ENCODE peak calls at places on chromosomes 6 and 20, in eight cellular contexts. One of them, this sample, is unnamed.

GRCh38 chr6:41527721-41528408 is 18.3 kb upstream of the FOXP4 start:
- DNase-seq in IMR-90: peak
- DNase-seq in cardiac fibroblast: peak
- DNase-seq in left lung: no peak
- DNase-seq in right lobe of liver: no peak
- DNase-seq in heart left ventricle: no peak
- DNase-seq in neural crest cell: no peak
- DNase-seq in MCF 10A: no peak
- DNase-seq in this sample: no peak

GRCh38 chr20:9015984-9016324 is 52.9 kb upstream of the PLCB4 start:
- DNase-seq in neural crest cell: no peak
- DNase-seq in right lobe of liver: no peak
- DNase-seq in left lung: no peak
- DNase-seq in IMR-90: peak
- DNase-seq in MCF 10A: peak
- DNase-seq in cardiac fibroblast: peak
- DNase-seq in heart left ventricle: no peak
- DNase-seq in this sample: no peak

GRCh38 chr6:17624396-17624795 is 24.3 kb downstream of the FAM8A1 start:
- DNase-seq in IMR-90: no peak
- DNase-seq in neural crest cell: no peak
- DNase-seq in left lung: no peak
- DNase-seq in cardiac fibroblast: no peak
- DNase-seq in heart left ventricle: no peak
- DNase-seq in right lobe of liver: no peak
- DNase-seq in MCF 10A: no peak
- DNase-seq in this sample: no peak

GRCh38 chr6:24600903-24601302 is 45.1 kb downstream of the KIAA0319 start:
- DNase-seq in IMR-90: no peak
- DNase-seq in left lung: no peak
- DNase-seq in right lobe of liver: no peak
- DNase-seq in neural crest cell: no peak
- DNase-seq in cardiac fibroblast: no peak
- DNase-seq in heart left ventricle: no peak
- DNase-seq in MCF 10A: no peak
- DNase-seq in this sample: no peak

GRCh38 chr6:152636675-152637421 is at the start of gene SYNE1:
- DNase-seq in left lung: peak
- DNase-seq in right lobe of liver: peak
- DNase-seq in IMR-90: peak
- DNase-seq in heart left ventricle: peak
- DNase-seq in MCF 10A: no peak
- DNase-seq in neural crest cell: peak
- DNase-seq in cardiac fibroblast: peak
- DNase-seq in this sample: peak

GRCh38 chr20:208937-209566 is 18.0 kb upstream of the DEFB129 start:
- DNase-seq in MCF 10A: peak
- DNase-seq in IMR-90: peak
- DNase-seq in left lung: no peak
- DNase-seq in right lobe of liver: no peak
- DNase-seq in cardiac fibroblast: peak
- DNase-seq in neural crest cell: no peak
- DNase-seq in heart left ventricle: no peak
- DNase-seq in this sample: no peak

GRCh38 chr20:47273591-47274235 is 82.8 kb downstream of the ZMYND8 start:
- DNase-seq in MCF 10A: no peak
- DNase-seq in left lung: no peak
- DNase-seq in cardiac fibroblast: peak
- DNase-seq in heart left ventricle: no peak
- DNase-seq in right lobe of liver: no peak
- DNase-seq in IMR-90: peak
- DNase-seq in neural crest cell: no peak
- DNase-seq in this sample: no peak

GRCh38 chr6:155108070-155108815 is 113.1 kb downstream of the TIAM2 start:
- DNase-seq in MCF 10A: no peak
- DNase-seq in neural crest cell: no peak
- DNase-seq in cardiac fibroblast: no peak
- DNase-seq in left lung: no peak
- DNase-seq in IMR-90: peak
- DNase-seq in heart left ventricle: no peak
- DNase-seq in right lobe of liver: no peak
- DNase-seq in this sample: no peak

GRCh38 chr6:95431637-95432228 is 145.6 kb upstream of the MANEA start:
- DNase-seq in cardiac fibroblast: peak
- DNase-seq in MCF 10A: peak
- DNase-seq in right lobe of liver: no peak
- DNase-seq in left lung: no peak
- DNase-seq in neural crest cell: peak
- DNase-seq in IMR-90: peak
- DNase-seq in heart left ventricle: no peak
- DNase-seq in this sample: peak

GRCh38 chr6:100664274-100665040 is 199.7 kb upstream of the SIM1 start:
- DNase-seq in cardiac fibroblast: peak
- DNase-seq in heart left ventricle: no peak
- DNase-seq in neural crest cell: no peak
- DNase-seq in right lobe of liver: no peak
- DNase-seq in left lung: no peak
- DNase-seq in IMR-90: peak
- DNase-seq in MCF 10A: peak
- DNase-seq in this sample: no peak

GRCh38 chr20:24851346-24852019 is 97.6 kb upstream of the CST7 start:
- DNase-seq in IMR-90: no peak
- DNase-seq in cardiac fibroblast: no peak
- DNase-seq in right lobe of liver: no peak
- DNase-seq in left lung: no peak
- DNase-seq in neural crest cell: no peak
- DNase-seq in MCF 10A: no peak
- DNase-seq in heart left ventricle: no peak
- DNase-seq in this sample: no peak

GRCh38 chr20:38460040-38460623 is 12.5 kb upstream of the RALGAPB start:
- DNase-seq in IMR-90: peak
- DNase-seq in right lobe of liver: no peak
- DNase-seq in heart left ventricle: no peak
- DNase-seq in MCF 10A: peak
- DNase-seq in cardiac fibroblast: peak
- DNase-seq in neural crest cell: no peak
- DNase-seq in left lung: no peak
- DNase-seq in this sample: no peak

GRCh38 chr6:13398081-13398406 is 69.7 kb upstream of the TBC1D7 start:
- DNase-seq in cardiac fibroblast: no peak
- DNase-seq in IMR-90: no peak
- DNase-seq in left lung: no peak
- DNase-seq in neural crest cell: no peak
- DNase-seq in right lobe of liver: no peak
- DNase-seq in heart left ventricle: no peak
- DNase-seq in MCF 10A: peak
- DNase-seq in this sample: no peak

GRCh38 chr20:33650753-33651561 is 11.2 kb upstream of the C20orf144 start:
- DNase-seq in MCF 10A: no peak
- DNase-seq in left lung: no peak
- DNase-seq in neural crest cell: no peak
- DNase-seq in cardiac fibroblast: no peak
- DNase-seq in heart left ventricle: no peak
- DNase-seq in right lobe of liver: no peak
- DNase-seq in IMR-90: no peak
- DNase-seq in this sample: no peak

GRCh38 chr6:90027004-90027403 is 132.7 kb downstream of the GJA10 start:
- DNase-seq in neural crest cell: no peak
- DNase-seq in MCF 10A: no peak
- DNase-seq in heart left ventricle: no peak
- DNase-seq in right lobe of liver: no peak
- DNase-seq in left lung: no peak
- DNase-seq in IMR-90: no peak
- DNase-seq in cardiac fibroblast: no peak
- DNase-seq in this sample: no peak

GRCh38 chr6:167252271-167252670 is 38.8 kb upstream of the UNC93A start:
- DNase-seq in neural crest cell: no peak
- DNase-seq in cardiac fibroblast: no peak
- DNase-seq in left lung: no peak
- DNase-seq in heart left ventricle: no peak
- DNase-seq in right lobe of liver: no peak
- DNase-seq in MCF 10A: no peak
- DNase-seq in IMR-90: no peak
- DNase-seq in this sample: no peak

DNA sequence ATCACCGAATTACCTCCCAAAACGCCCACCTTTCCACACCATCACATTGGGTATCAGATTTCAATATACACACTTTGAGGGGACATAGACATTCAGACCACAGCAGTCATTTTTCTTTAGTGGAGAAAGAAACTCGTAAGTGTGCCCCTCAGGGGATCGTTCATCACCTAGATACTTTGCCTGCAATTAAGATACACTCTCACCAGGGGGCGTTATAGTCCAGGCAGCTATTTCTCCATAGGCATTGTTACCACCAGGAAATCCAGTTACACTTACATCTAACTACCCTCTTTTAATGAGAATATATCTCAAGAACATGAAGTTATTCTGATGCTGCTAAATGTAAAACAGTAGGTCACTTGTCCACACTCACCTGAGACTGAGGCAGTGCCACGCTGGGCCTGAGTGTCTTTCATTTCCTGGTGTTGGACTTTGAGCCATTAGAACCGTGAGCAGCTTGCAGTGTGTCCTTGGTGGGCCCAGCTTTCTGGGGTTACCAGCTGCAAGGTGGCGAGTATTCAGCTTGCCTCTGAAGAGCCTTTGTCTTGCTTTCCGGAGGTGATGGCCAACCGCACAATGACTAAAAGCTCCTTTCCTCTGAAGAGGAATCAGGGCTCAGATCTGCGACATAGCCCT is 35.1 kb upstream of the UNC93A start:
- DNase-seq in MCF 10A: no peak
- DNase-seq in neural crest cell: no peak
- DNase-seq in cardiac fibroblast: no peak
- DNase-seq in IMR-90: no peak
- DNase-seq in left lung: no peak
- DNase-seq in right lobe of liver: no peak
- DNase-seq in heart left ventricle: no peak
- DNase-seq in this sample: no peak
- TF ChIP-seq CTCF in MCF 10A: no peak
- TF ChIP-seq CTCF in neural crest cell: peak
- TF ChIP-seq CTCF in cardiac fibroblast: no peak
- TF ChIP-seq CTCF in IMR-90: no peak
- TF ChIP-seq CTCF in left lung: no peak
- TF ChIP-seq CTCF in right lobe of liver: peak
- TF ChIP-seq CTCF in heart left ventricle: no peak
- TF ChIP-seq CTCF in this sample: no peak

GRCh38 chr6:144899161-144899560 is 614.0 kb downstream of the UTRN start:
- DNase-seq in heart left ventricle: no peak
- DNase-seq in left lung: no peak
- DNase-seq in right lobe of liver: no peak
- DNase-seq in cardiac fibroblast: peak
- DNase-seq in IMR-90: peak
- DNase-seq in neural crest cell: no peak
- DNase-seq in MCF 10A: peak
- DNase-seq in this sample: no peak
- TF ChIP-seq CTCF in heart left ventricle: no peak
- TF ChIP-seq CTCF in left lung: no peak
- TF ChIP-seq CTCF in right lobe of liver: no peak
- TF ChIP-seq CTCF in cardiac fibroblast: no peak
- TF ChIP-seq CTCF in IMR-90: no peak
- TF ChIP-seq CTCF in neural crest cell: no peak
- TF ChIP-seq CTCF in MCF 10A: no peak
- TF ChIP-seq CTCF in this sample: no peak

DNA sequence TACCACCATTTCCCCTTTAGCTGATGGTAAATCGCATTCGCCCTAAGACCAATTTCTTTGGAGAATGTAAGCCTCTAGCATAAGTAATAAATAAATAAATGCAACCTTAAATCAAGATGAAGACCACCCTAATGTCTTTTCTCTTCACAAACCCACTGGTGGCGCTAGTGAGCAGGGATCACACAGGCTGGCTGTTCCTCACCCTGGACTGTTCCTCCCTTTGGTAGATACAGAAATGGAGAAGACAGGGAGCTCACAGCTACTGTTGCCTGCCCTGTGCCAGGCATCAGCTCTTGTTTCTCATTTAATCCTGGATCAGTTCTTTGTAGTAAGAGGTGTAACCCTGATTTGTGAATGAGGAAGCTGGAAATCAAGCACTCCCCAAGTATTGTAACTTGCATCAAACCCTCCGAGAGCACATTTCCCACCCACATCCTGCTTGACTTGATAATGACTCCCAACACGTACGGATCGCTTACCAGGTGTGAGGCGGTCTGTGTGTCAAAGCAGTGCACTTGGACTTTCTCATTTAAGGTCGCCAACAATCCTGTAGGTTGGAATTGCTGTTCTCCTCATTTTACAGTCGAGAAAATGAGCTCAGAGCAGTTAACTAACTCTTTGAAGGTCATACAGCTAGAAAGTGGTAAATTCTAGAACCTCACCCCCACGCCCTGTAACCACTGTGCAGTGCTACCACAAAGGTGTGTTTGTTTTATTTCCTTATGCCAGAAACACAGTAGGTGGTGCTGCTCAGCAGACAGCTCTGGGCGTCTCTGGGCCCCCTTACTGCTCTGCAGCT is 236.2 kb downstream of the TSHZ2 start:
- DNase-seq in MCF 10A: no peak
- DNase-seq in heart left ventricle: no peak
- DNase-seq in right lobe of liver: no peak
- DNase-seq in left lung: no peak
- DNase-seq in cardiac fibroblast: no peak
- DNase-seq in IMR-90: no peak
- DNase-seq in neural crest cell: peak
- DNase-seq in this sample: no peak
- TF ChIP-seq CTCF in MCF 10A: no peak
- TF ChIP-seq CTCF in heart left ventricle: no peak
- TF ChIP-seq CTCF in right lobe of liver: no peak
- TF ChIP-seq CTCF in left lung: no peak
- TF ChIP-seq CTCF in cardiac fibroblast: no peak
- TF ChIP-seq CTCF in IMR-90: no peak
- TF ChIP-seq CTCF in neural crest cell: peak
- TF ChIP-seq CTCF in this sample: peak

GRCh38 chr6:33276581-33276863 is 401 bp upstream of the B3GALT4 start:
- DNase-seq in right lobe of liver: no peak
- DNase-seq in IMR-90: no peak
- DNase-seq in left lung: no peak
- DNase-seq in cardiac fibroblast: no peak
- DNase-seq in neural crest cell: no peak
- DNase-seq in MCF 10A: no peak
- DNase-seq in heart left ventricle: no peak
- DNase-seq in this sample: no peak

GRCh38 chr6:33278810-33279209 is 1.9 kb downstream of the B3GALT4 start:
- DNase-seq in neural crest cell: no peak
- DNase-seq in heart left ventricle: no peak
- DNase-seq in cardiac fibroblast: no peak
- DNase-seq in MCF 10A: no peak
- DNase-seq in IMR-90: no peak
- DNase-seq in left lung: no peak
- DNase-seq in right lobe of liver: no peak
- DNase-seq in this sample: no peak

GRCh38 chr6:33278392-33278741 is 1.4 kb downstream of the B3GALT4 start:
- DNase-seq in left lung: no peak
- DNase-seq in cardiac fibroblast: no peak
- DNase-seq in right lobe of liver: no peak
- DNase-seq in IMR-90: no peak
- DNase-seq in MCF 10A: no peak
- DNase-seq in neural crest cell: no peak
- DNase-seq in heart left ventricle: no peak
- DNase-seq in this sample: no peak

GRCh38 chr6:33277663-33278391 is 904 bp downstream of the B3GALT4 start:
- DNase-seq in left lung: no peak
- DNase-seq in neural crest cell: no peak
- DNase-seq in right lobe of liver: peak
- DNase-seq in MCF 10A: no peak
- DNase-seq in cardiac fibroblast: no peak
- DNase-seq in heart left ventricle: no peak
- DNase-seq in IMR-90: no peak
- DNase-seq in this sample: no peak

GRCh38 chr6:33276864-33277662 is at the start of gene B3GALT4:
- DNase-seq in IMR-90: peak
- DNase-seq in right lobe of liver: peak
- DNase-seq in neural crest cell: peak
- DNase-seq in heart left ventricle: peak
- DNase-seq in MCF 10A: peak
- DNase-seq in left lung: peak
- DNase-seq in cardiac fibroblast: peak
- DNase-seq in this sample: peak
- TF ChIP-seq CTCF in IMR-90: peak
- TF ChIP-seq CTCF in right lobe of liver: peak
- TF ChIP-seq CTCF in neural crest cell: peak
- TF ChIP-seq CTCF in heart left ventricle: peak
- TF ChIP-seq CTCF in MCF 10A: peak
- TF ChIP-seq CTCF in left lung: peak
- TF ChIP-seq CTCF in cardiac fibroblast: peak
- TF ChIP-seq CTCF in this sample: peak

This sample was measured in progenitor cell of endocrine pancreas.